ENCODE peak calls at places on chromosomes 16 and 17, in ten cellular contexts. L is Daoy, E is upper lobe of left lung, D is AG04450, K is epithelial cell of esophagus, J is NCI-H1105 treated with DMSO at 0.1 percent for 48 hours, T is glomerular endothelial cell, B is caudate nucleus, W is prostate gland, Y is amygdala. R is an unnamed sample.

GRCh38 chr17:27422601-27423000 is 33.6 kb upstream of the KSR1 start:
- DNase-seq in L (no peak), E (no peak), D (no peak), K (no peak), J (no peak), T (no peak), B (no peak), W (no peak), Y (no peak), R (no peak)

GRCh38 chr16:28027055-28027454 is 36.5 kb downstream of the GSG1L start:
- DNase-seq in L (no peak), E (no peak), D (no peak), K (no peak), J (no peak), T (no peak), B (no peak), W (no peak), Y (no peak), R (no peak)

GRCh38 chr16:66656547-66656946 is 40.0 kb downstream of the CMTM4 start:
- DNase-seq in L (no peak), E (no peak), D (no peak), K (no peak), J (no peak), T (no peak), B (no peak), W (no peak), Y (no peak), R (no peak)

GRCh38 chr16:11533588-11533987 is 53.1 kb downstream of the LITAF start:
- DNase-seq in L (no peak), E (no peak), D (no peak), K (no peak), J (no peak), T (no peak), B (no peak), W (no peak), Y (no peak), R (no peak)

GRCh38 chr16:48217708-48218107 is 26.4 kb upstream of the LONP2 start:
- DNase-seq in L (no peak), E (no peak), D (no peak), K (no peak), J (no peak), T (no peak), B (no peak), W (no peak), Y (no peak), R (no peak)

GRCh38 chr17:43031666-43032065 is 6.6 kb downstream of the RND2 start:
- DNase-seq in L (no peak), E (no peak), D (no peak), K (no peak), J (no peak), T (no peak), B (no peak), W (no peak), Y (no peak), R (no peak)

GRCh38 chr16:28191364-28191985 is 20.3 kb downstream of the XPO6 start:
- DNase-seq in L (no peak), E (no peak), D (no peak), K (peak), J (no peak), T (no peak), B (no peak), W (peak), Y (no peak), R (no peak)

GRCh38 chr17:76196675-76197074 is 43.6 kb downstream of the RNF157 start:
- DNase-seq in L (no peak), E (no peak), D (no peak), K (no peak), J (no peak), T (no peak), B (no peak), W (peak), Y (no peak), R (no peak)

GRCh38 chr16:89217388-89218191 is at the start of gene ZNF778:
- DNase-seq in L (peak), E (peak), D (peak), K (peak), J (peak), T (no peak), B (peak), W (peak), Y (peak), R (peak)

GRCh38 chr16:1331712-1332617 is 1.5 kb upstream of the BAIAP3 start:
- DNase-seq in L (no peak), E (peak), D (no peak), K (peak), J (peak), T (peak), B (no peak), W (peak), Y (no peak), R (peak)

GRCh38 chr17:44221072-44221861 is 1.8 kb upstream of the UBTF start:
- DNase-seq in L (peak), E (peak), D (no peak), K (peak), J (peak), T (no peak), B (peak), W (peak), Y (peak), R (peak)

GRCh38 chr16:57988929-57989328 is 11.5 kb downstream of the ZNF319 start:
- DNase-seq in L (no peak), E (no peak), D (no peak), K (peak), J (peak), T (no peak), B (no peak), W (peak), Y (no peak), R (no peak)

GRCh38 chr17:59851431-59852375 is 41.0 kb downstream of the TUBD1 start:
- DNase-seq in L (peak), E (no peak), D (peak), K (no peak), J (no peak), T (no peak), B (no peak), W (peak), Y (no peak), R (no peak)

GRCh38 chr16:89476811-89477261 is 13.5 kb downstream of the ANKRD11 start:
- DNase-seq in L (no peak), E (no peak), D (no peak), K (peak), J (no peak), T (no peak), B (no peak), W (no peak), Y (no peak), R (no peak)

GRCh38 chr17:76038050-76038449 is 10.9 kb upstream of the EVPL start:
- DNase-seq in L (no peak), E (no peak), D (no peak), K (no peak), J (no peak), T (no peak), B (no peak), W (no peak), Y (no peak), R (no peak)

GRCh38 chr17:34114174-34114573 is 140.9 kb upstream of the CCL2 start:
- DNase-seq in L (no peak), E (no peak), D (no peak), K (no peak), J (no peak), T (no peak), B (no peak), W (no peak), Y (no peak), R (no peak)

GRCh38 chr17:27630607-27631408 is at the start of gene LGALS9:
- DNase-seq in L (peak), E (no peak), D (no peak), K (no peak), J (no peak), T (no peak), B (no peak), W (no peak), Y (no peak), R (peak)

GRCh38 chr16:68229431-68230175 is 6.3 kb downstream of the ESRP2 start:
- DNase-seq in L (no peak), E (no peak), D (peak), K (peak), J (peak), T (no peak), B (peak), W (peak), Y (no peak), R (peak)

GRCh38 chr16:56163938-56164337 is 27.4 kb upstream of the GNAO1 start:
- DNase-seq in L (no peak), E (no peak), D (no peak), K (no peak), J (no peak), T (no peak), B (no peak), W (no peak), Y (no peak), R (no peak)

GRCh38 chr17:15406081-15406480 is 61.3 kb downstream of the CDRT4 start:
- DNase-seq in L (peak), E (no peak), D (no peak), K (no peak), J (no peak), T (no peak), B (no peak), W (no peak), Y (no peak), R (no peak)

GRCh38 chr17:7467498-7467897 is 11.9 kb downstream of the ZBTB4 start:
- DNase-seq in L (no peak), E (no peak), D (no peak), K (no peak), J (no peak), T (no peak), B (no peak), W (no peak), Y (no peak), R (no peak)

GRCh38 chr16:68696514-68696913 is 40.6 kb upstream of the CDH1 start:
- DNase-seq in L (no peak), E (no peak), D (no peak), K (no peak), J (peak), T (no peak), B (no peak), W (peak), Y (no peak), R (no peak)

GRCh38 chr17:19800571-19800970 is 52.5 kb upstream of the ALDH3A1 start:
- DNase-seq in L (no peak), E (no peak), D (no peak), K (peak), J (no peak), T (no peak), B (no peak), W (no peak), Y (no peak), R (no peak)

GRCh38 chr17:9408381-9408780 is 167.2 kb downstream of the STX8 start:
- DNase-seq in L (peak), E (no peak), D (no peak), K (peak), J (no peak), T (no peak), B (no peak), W (no peak), Y (no peak), R (no peak)

GRCh38 chr16:11480634-11481033 is 106.1 kb downstream of the LITAF start:
- DNase-seq in L (no peak), E (no peak), D (no peak), K (no peak), J (no peak), T (no peak), B (no peak), W (no peak), Y (no peak), R (no peak)

GRCh38 chr16:88456356-88457292 is 3.5 kb downstream of the ZFPM1 start:
- DNase-seq in L (peak), E (no peak), D (no peak), K (no peak), J (no peak), T (no peak), B (no peak), W (no peak), Y (no peak), R (no peak)

GRCh38 chr16:22739077-22739476 is 74.9 kb upstream of the HS3ST2 start:
- DNase-seq in L (no peak), E (no peak), D (no peak), K (no peak), J (no peak), T (no peak), B (no peak), W (no peak), Y (no peak), R (no peak)

GRCh38 chr16:4991754-4992153 is 33.6 kb downstream of the SEC14L5 start:
- DNase-seq in L (no peak), E (no peak), D (no peak), K (no peak), J (no peak), T (no peak), B (no peak), W (no peak), Y (no peak), R (no peak)

GRCh38 chr16:53804467-53804866 is 100.5 kb downstream of the FTO start:
- DNase-seq in L (no peak), E (no peak), D (no peak), K (no peak), J (no peak), T (no peak), B (no peak), W (no peak), Y (no peak), R (no peak)